ENCODE peak calls at places on chromosomes 11 and 22, in six cellular contexts. H is prostate gland, F is IMR-90, D is HCT116, N is Peyer's patch, J is suprapubic skin. S is an unnamed sample.

GRCh38 chr11:47107709-47108108 is 69.0 kb downstream of the ARFGAP2 start:
- DNase-seq in J (no peak), D (no peak), N (no peak), H (no peak), F (no peak), S (no peak)

GRCh38 chr11:4095509-4096230 is 1.1 kb downstream of the RRM1 start:
- DNase-seq in N (no peak), F (peak; percentile 78), H (no peak), J (no peak), D (no peak), S (no peak)

GRCh38 chr11:132718711-132719641 is 813.3 kb downstream of the OPCML start:
- DNase-seq in J (no peak), F (peak; percentile 8), H (no peak), N (peak; percentile 70), D (no peak), S (no peak)

GRCh38 chr11:17298302-17298701 is 21.8 kb downstream of the NUCB2 start:
- DNase-seq in H (no peak), F (peak; percentile 39), N (no peak), J (no peak), D (no peak), S (no peak)

GRCh38 chr11:30596832-30597231 is 10.7 kb upstream of the MPPED2 start:
- DNase-seq in F (no peak), D (no peak), N (no peak), J (no peak), H (no peak), S (no peak)

GRCh38 chr11:120160436-120160835 is 22.5 kb upstream of the TRIM29 start:
- DNase-seq in N (no peak), H (no peak), D (no peak), F (no peak), J (no peak), S (no peak)

GRCh38 chr11:67611165-67611564 is 4.4 kb downstream of the NDUFV1 start:
- DNase-seq in H (no peak), D (no peak), J (no peak), F (no peak), N (no peak), S (no peak)

GRCh38 chr11:26550022-26550421 is 22.0 kb downstream of the MUC15 start:
- DNase-seq in N (no peak), F (no peak), D (no peak), H (no peak), J (no peak), S (no peak)

GRCh38 chr22:29380032-29380781 is 8.2 kb downstream of the AP1B1 start:
- DNase-seq in H (no peak), F (peak; percentile 58), N (no peak), J (no peak), D (no peak), S (no peak)

DNA sequence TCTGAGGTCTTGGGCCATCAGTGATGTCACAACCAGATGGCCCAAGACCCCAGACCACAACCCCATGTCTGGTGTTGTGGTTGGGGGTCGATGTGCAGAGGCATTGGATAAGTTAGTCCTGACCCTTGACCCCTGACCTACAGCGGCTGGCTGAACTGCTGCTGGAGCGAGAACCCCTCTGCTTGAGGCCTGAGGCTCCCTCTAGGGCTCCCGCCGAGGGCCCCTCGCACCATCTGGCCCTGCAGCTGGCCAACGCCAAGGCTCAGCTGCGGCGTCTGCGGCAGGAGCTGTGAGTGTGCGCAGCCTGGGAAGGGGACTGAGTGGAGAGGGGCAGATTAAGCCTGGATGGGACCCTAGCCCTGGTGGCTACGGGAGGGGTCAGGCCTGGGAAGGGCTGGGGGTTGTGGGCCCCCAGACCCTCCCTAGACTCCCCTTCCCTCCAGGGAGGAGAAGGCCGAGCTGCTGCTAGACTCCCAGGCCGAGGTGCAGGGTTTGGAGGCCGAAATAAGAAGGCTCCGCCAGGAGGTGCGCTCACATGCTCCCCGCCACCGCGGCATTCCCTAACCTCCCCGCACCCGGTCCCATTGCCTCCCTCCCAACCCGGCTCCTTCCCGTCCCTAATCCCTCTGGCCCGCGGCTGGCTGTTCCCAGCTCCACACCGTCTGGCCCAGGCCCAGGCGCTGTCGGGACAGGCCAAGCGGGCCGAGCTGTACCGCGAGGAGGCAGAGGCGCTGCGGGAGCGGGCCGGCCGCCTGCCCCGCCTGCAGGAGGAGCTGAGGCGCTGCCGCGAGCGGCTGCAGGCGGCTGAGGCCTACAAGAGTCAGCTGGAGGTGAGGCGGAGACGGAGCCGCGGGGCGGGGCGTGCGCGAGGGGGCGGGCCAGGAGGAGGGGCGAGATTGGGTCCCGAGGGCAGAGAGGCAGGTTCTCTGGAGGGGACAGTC is 2.1 kb downstream of the CCDC88B start:
- DNase-seq in H (peak; percentile 90), F (peak; percentile 81), D (peak; percentile 80), J (peak; percentile 92), N (peak; percentile 96), S (peak; percentile 86)
- TF ChIP-seq POLR2A in H (peak; percentile 85), F (no peak), D (peak; percentile 58), J (no peak), N (peak; percentile 84), S (peak; percentile 49)

GRCh38 chr11:35033011-35033410 is 106.0 kb upstream of the CD44 start:
- DNase-seq in F (no peak), J (no peak), H (no peak), N (no peak), D (no peak), S (no peak)

GRCh38 chr11:35031869-35032268 is 107.1 kb upstream of the CD44 start:
- DNase-seq in D (no peak), N (no peak), F (peak; percentile 70), J (no peak), H (no peak), S (no peak)

GRCh38 chr11:35030716-35031213 is 108.2 kb upstream of the CD44 start:
- DNase-seq in N (peak; percentile 60), J (peak; percentile 81), F (peak; percentile 98), H (no peak), D (peak; percentile 87), S (peak; percentile 64)

GRCh38 chr11:35034401-35034800 is 104.6 kb upstream of the CD44 start:
- DNase-seq in H (no peak), J (no peak), F (no peak), N (no peak), D (no peak), S (no peak)

GRCh38 chr11:35029979-35030378 is 109.0 kb upstream of the CD44 start:
- DNase-seq in D (no peak), F (peak; percentile 84), N (no peak), J (no peak), H (no peak), S (no peak)
- H3K4me3 ChIP-seq in D (peak overlapping the region; percentile 35), F (no peak overlapping the region), N (no peak overlapping the region), J (no peak overlapping the region), H (no peak overlapping the region), S (no peak overlapping the region)

GRCh38 chr22:18075101-18075730 is 2.6 kb upstream of the PEX26 start:
- DNase-seq in D (no peak), N (no peak), J (no peak), F (no peak), H (no peak), S (no peak)

GRCh38 chr22:18077639-18078328 is at the start of gene PEX26:
- DNase-seq in H (peak; percentile 96), F (peak; percentile 95), N (peak; percentile 98), J (peak; percentile 99), D (peak; percentile 87), S (peak; percentile 95)

GRCh38 chr22:18078329-18079041 is 695 bp downstream of the PEX26 start:
- DNase-seq in D (no peak), N (peak; percentile 74), J (peak; percentile 74), H (no peak), F (peak; percentile 19), S (no peak)

GRCh38 chr22:18077087-18077638 is 627 bp upstream of the PEX26 start:
- DNase-seq in J (no peak), H (no peak), D (no peak), F (no peak), N (no peak), S (no peak)

GRCh38 chr22:18076060-18076497 is 1.7 kb upstream of the PEX26 start:
- DNase-seq in H (peak; percentile 85), D (peak; percentile 75), F (peak; percentile 91), N (peak; percentile 71), J (no peak), S (peak; percentile 69)
- TF ChIP-seq POLR2A in H (no peak), D (no peak), F (peak; percentile 55), N (peak; percentile 12), J (no peak), S (no peak)

GRCh38 chr11:44596541-44597276 is 31.2 kb downstream of the CD82 start:
- DNase-seq in F (no peak), D (no peak), J (no peak), N (peak; percentile 72), H (no peak), S (no peak)
- H3K4me3 ChIP-seq in F (no peak overlapping the region), D (no peak overlapping the region), J (no peak overlapping the region), N (no peak overlapping the region), H (no peak overlapping the region), S (no peak overlapping the region)

DNA sequence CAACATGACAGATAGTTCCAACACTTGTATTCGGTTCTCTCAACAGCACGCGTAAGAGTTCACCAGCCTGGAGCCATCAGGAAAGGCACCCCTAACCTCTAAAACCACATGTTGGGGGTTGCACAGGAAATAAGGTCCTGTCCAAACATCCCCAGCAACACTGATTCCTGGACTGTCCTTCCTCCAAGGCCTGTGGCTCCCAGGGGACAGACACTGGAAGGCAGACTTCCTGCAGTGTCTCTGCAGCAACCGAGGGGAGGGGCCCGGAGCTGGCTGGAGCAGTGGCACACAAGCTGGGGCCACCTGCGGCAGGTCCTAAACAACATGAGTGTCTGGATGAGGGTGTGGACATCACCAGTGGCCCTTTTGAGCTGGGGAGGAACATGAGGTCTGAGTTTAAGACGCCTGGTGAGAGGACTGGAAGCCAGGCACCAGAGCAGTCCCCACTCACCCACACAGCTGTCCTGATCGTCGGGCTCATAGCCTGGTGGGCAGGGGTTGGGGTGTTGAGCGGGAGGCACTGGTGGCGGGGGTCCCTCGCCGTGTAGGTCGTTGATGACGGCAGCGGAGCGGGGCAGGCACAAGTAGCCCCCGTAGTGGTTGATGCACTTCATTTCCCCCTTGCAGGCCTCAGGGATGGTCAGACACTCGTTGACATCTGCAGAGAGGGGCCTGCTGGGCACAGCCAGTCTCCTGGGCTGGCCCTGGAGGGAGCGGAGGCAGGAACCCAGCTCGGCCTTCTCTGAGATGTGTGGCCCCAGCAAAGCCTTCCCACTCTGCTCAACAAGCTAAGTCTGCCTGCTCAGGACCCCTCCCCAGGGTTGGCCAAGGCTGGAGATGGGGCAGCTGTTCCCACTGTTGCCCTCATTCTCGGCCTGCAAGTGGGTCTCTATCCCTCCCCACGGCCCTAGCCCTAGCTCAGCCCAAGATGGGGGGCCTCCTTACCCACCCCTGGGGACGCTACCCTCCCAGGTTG is 1.6 kb downstream of the EFEMP2 start:
- DNase-seq in J (no peak), H (no peak), F (no peak), N (no peak), D (no peak), S (peak; percentile 81)
- TF ChIP-seq POLR2A in J (no peak), H (no peak), F (no peak), N (no peak), D (no peak), S (no peak)

GRCh38 chr11:119092880-119093665 is 8.4 kb downstream of the HMBS start:
- DNase-seq in J (no peak), F (peak; percentile 42), D (no peak), N (no peak), H (peak; percentile 67), S (no peak)

GRCh38 chr11:119093666-119093950 is 8.0 kb downstream of the DPAGT1 start:
- DNase-seq in N (no peak), F (no peak), H (no peak), J (no peak), D (no peak), S (no peak)

GRCh38 chr11:119091083-119091650 is 6.5 kb downstream of the HMBS start:
- DNase-seq in H (no peak), J (no peak), F (peak; percentile 50), N (no peak), D (no peak), S (no peak)

GRCh38 chr11:119093951-119094815 is 7.5 kb downstream of the DPAGT1 start:
- DNase-seq in F (peak; percentile 38), H (peak; percentile 14), D (no peak), N (peak; percentile 64), J (no peak), S (no peak)

GRCh38 chr11:119091966-119092879 is 7.5 kb downstream of the HMBS start:
- DNase-seq in N (no peak), H (no peak), J (no peak), F (no peak), D (no peak), S (no peak)
- H3K4me3 ChIP-seq in N (no peak overlapping the region), H (no peak overlapping the region), J (no peak overlapping the region), F (no peak overlapping the region), D (no peak overlapping the region), S (no peak overlapping the region)

S was measured in heart left ventricle.